ENCODE peak calls at places on chromosome 16, in six cellular contexts. Z is BJ, K is OCI-LY7, V is iPS DF 6.9, C is stomach, U is AG09309. A is an unnamed sample.

GRCh38 chr16:50440991-50441390 is 72.2 kb upstream of the BRD7 start:
- DNase-seq in V (no peak), Z (no peak), C (no peak), U (no peak), K (no peak), A (no peak)

GRCh38 chr16:12314786-12315185 is 338.3 kb downstream of the SNX29 start:
- DNase-seq in K (no peak), C (no peak), U (no peak), Z (no peak), V (no peak), A (no peak)

GRCh38 chr16:83928341-83929055 is 24.5 kb upstream of the OSGIN1 start:
- DNase-seq in C (no peak), Z (peak), K (no peak), V (no peak), U (peak), A (peak)

GRCh38 chr16:89505204-89506112 is 2.7 kb upstream of the SPG7 start:
- DNase-seq in U (no peak), Z (no peak), C (peak), V (no peak), K (peak), A (peak)

GRCh38 chr16:85157372-85157771 is 45.1 kb upstream of the CIBAR2 start:
- DNase-seq in Z (no peak), K (no peak), C (no peak), U (no peak), V (no peak), A (no peak)

GRCh38 chr16:85399583-85400284 is 213.4 kb upstream of the GSE1 start:
- DNase-seq in Z (no peak), U (no peak), K (no peak), V (no peak), C (no peak), A (no peak)

GRCh38 chr16:56637814-56638750 is at the start of gene MT1A:
- DNase-seq in C (peak), U (no peak), Z (no peak), K (no peak), V (no peak), A (no peak)

GRCh38 chr16:57867000-57867561 is 64.8 kb upstream of the KIFC3 start:
- DNase-seq in C (no peak), K (no peak), Z (no peak), V (no peak), U (no peak), A (no peak)

GRCh38 chr16:56915311-56916105 is 16.4 kb upstream of the HERPUD1 start:
- DNase-seq in V (no peak), C (no peak), Z (no peak), K (no peak), U (no peak), A (peak)

GRCh38 chr16:78984324-78984723 is 616.2 kb downstream of the MAF start:
- DNase-seq in C (no peak), V (no peak), U (no peak), Z (no peak), K (no peak), A (no peak)

GRCh38 chr16:53156516-53156915 is 101.7 kb downstream of the CHD9 start:
- DNase-seq in U (peak), K (no peak), Z (no peak), V (no peak), C (no peak), A (peak)

GRCh38 chr16:88681084-88681680 is 5.1 kb downstream of the SNAI3 start:
- DNase-seq in U (no peak), K (peak), V (no peak), C (peak), Z (no peak), A (no peak)

GRCh38 chr16:89375021-89375420 is 115.3 kb downstream of the ANKRD11 start:
- DNase-seq in U (no peak), C (no peak), Z (no peak), K (peak), V (no peak), A (no peak)

GRCh38 chr16:15946257-15947044 is 3.0 kb upstream of the ABCC1 start:
- DNase-seq in V (no peak), K (no peak), U (peak), Z (peak), C (no peak), A (peak)

GRCh38 chr16:64412578-64413280 is 709.1 kb downstream of the CDH11 start:
- DNase-seq in Z (no peak), V (no peak), C (no peak), U (no peak), K (no peak), A (peak)

GRCh38 chr16:31078597-31079341 is 4.5 kb downstream of the ZNF646 start:
- DNase-seq in Z (no peak), C (no peak), V (no peak), K (no peak), U (no peak), A (no peak)

GRCh38 chr16:6558661-6559060 is 774.0 kb upstream of the RBFOX1 start:
- DNase-seq in C (no peak), V (no peak), U (no peak), K (no peak), Z (no peak), A (no peak)
- H3K4me3 ChIP-seq in C (no peak), V (no peak), U (no peak), K (no peak), Z (no peak), A (no peak)

DNA sequence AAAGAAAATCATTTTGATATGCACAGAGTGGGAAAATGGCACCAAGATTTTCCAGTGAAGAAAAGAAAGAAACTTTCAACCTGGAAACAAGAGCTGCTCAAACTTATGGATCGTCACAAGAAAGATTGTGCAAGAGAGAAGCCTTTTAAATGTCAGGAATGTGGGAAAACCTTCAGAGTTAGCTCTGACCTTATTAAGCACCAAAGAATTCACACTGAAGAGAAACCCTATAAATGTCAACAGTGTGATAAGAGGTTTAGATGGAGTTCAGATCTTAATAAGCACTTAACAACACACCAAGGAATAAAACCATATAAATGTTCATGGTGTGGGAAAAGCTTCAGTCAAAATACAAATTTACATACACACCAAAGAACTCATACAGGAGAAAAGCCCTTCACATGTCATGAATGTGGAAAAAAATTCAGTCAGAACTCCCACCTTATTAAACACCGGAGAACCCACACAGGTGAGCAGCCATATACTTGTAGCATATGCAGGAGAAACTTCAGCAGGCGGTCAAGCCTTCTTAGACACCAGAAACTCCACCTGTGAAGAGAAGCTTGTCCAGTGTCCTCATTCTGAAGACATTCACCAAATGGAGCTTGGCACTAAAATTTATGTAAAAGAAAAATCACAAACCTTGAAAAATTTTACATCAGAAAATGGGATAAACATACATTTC is 12.2 kb downstream of the ZNF75A start:
- DNase-seq in V (no peak), Z (no peak), C (no peak), K (no peak), U (no peak), A (no peak)
- H3K4me3 ChIP-seq in V (no peak), Z (no peak), C (no peak), K (no peak), U (no peak), A (no peak)

DNA sequence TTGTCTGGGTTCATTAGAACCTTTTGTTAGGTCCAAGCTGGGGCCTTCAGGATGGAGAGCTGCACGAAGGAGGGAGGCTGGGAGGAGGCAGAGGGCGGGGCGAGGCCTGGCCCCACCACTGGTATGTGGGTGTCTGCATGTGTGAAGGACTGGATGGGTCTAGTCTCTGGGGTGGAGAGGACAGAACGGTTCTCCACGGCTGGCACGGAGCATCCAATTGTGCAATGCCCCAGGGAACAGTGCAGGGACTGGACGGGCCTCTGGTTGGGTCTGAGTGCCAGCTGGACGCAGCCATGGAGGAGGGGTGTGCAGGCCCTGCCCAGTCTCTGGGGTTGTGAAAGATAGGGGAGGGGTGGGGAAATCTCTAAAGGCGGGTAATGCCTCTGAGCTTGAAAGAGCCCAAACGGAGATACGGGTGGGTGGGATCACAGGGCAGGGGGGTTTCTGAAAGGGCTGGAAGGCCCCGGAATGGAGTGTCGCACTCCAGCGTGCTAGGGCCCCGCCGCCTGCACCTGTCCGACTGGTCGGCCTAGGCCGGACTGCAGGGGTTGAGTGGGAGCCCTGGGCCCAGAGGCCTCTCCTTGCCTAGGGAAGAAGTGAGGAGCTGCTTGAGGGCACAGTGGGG is 1.6 kb downstream of the PPL start:
- DNase-seq in V (no peak), K (no peak), C (peak), Z (peak), U (peak), A (no peak)
- H3K4me3 ChIP-seq in V (no peak), K (no peak), C (peak), Z (no peak), U (no peak), A (no peak)

GRCh38 chr16:48434653-48435318 is 49.6 kb upstream of the SIAH1 start:
- DNase-seq in V (no peak), Z (no peak), C (no peak), K (peak), U (no peak), A (peak)

GRCh38 chr16:48433116-48433848 is 48.1 kb upstream of the SIAH1 start:
- DNase-seq in K (peak), V (no peak), Z (no peak), C (no peak), U (no peak), A (no peak)

GRCh38 chr16:48430890-48431289 is 45.7 kb upstream of the SIAH1 start:
- DNase-seq in K (peak), C (no peak), U (no peak), Z (no peak), V (no peak), A (no peak)

GRCh38 chr16:48433849-48434530 is 48.8 kb upstream of the SIAH1 start:
- DNase-seq in Z (no peak), V (no peak), U (no peak), C (no peak), K (no peak), A (no peak)

DNA sequence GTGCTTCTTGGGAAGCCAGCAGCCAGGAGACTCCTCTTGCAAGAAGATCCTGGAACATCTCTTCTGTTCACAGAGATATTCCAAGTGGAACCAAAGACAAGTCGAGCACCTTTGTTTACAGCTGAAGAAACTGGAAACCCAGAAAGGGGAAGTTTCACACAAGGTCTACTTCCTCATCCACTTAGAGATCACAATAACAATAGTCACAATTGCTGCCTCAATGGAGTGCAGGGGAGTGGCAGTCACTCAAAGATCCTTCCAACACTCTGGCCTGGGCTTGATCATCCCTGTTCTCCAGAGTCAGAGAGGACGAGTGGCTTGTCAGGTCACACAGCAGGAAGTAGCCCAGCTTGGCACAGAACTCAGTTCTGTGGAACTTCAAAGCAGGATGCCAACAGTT is 46.9 kb upstream of the SIAH1 start:
- DNase-seq in U (no peak), Z (no peak), K (peak), V (no peak), C (no peak), A (no peak)
- H3K4me3 ChIP-seq in U (no peak), Z (no peak), K (peak), V (no peak), C (no peak), A (no peak)

GRCh38 chr16:67177743-67178699 is 5.7 kb downstream of the MATCAP1 start:
- DNase-seq in K (peak), C (peak), U (no peak), Z (no peak), V (no peak), A (no peak)
- H3K4me3 ChIP-seq in K (peak), C (peak), U (peak), Z (peak), V (peak), A (peak)

DNA sequence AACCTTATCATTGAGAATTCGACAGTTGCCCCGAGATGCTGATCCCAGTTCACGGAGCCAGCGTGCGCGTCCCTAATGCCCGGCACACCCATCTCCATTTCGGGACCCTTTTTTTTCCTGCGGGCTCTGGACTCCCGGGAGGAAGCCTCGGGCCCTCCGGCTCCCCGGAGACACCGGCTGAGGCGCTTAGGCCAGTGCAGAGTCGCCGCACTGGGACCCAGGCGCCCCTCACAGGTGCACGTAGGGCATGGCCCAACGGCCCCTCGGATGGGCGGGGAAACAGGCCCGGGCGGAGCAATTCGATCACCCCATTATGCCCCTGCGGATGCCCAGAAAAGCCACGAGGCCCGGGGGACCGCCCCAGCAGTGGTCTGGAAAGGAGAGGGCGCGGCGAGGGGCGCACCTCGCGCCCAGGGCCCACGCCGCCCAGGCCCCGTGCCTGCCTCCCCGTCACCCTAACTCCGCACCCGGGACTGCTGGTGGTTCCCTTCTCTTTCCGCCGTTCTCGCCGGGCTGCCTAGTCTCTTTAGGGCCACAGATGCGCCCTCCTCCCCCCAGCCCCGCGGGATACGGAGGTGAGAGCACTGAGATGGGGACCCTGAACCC is 18.5 kb upstream of the ZFHX3 start:
- DNase-seq in Z (no peak), U (no peak), K (no peak), C (no peak), V (no peak), A (no peak)
- H3K4me3 ChIP-seq in Z (no peak), U (no peak), K (no peak), C (peak), V (peak), A (peak)

GRCh38 chr16:29860218-29860617 is 2.8 kb downstream of the CDIPT start:
- DNase-seq in Z (no peak), K (no peak), C (peak), V (no peak), U (no peak), A (no peak)

GRCh38 chr16:29864205-29864604 is 1.2 kb upstream of the CDIPT start:
- DNase-seq in Z (no peak), V (no peak), K (no peak), C (no peak), U (no peak), A (no peak)

GRCh38 chr16:29862383-29862883 is 593 bp downstream of the CDIPT start:
- DNase-seq in K (no peak), C (peak), V (no peak), Z (no peak), U (no peak), A (no peak)

GRCh38 chr16:29863669-29863984 is 601 bp upstream of the CDIPT start:
- DNase-seq in U (no peak), K (no peak), V (no peak), Z (no peak), C (no peak), A (no peak)

DNA sequence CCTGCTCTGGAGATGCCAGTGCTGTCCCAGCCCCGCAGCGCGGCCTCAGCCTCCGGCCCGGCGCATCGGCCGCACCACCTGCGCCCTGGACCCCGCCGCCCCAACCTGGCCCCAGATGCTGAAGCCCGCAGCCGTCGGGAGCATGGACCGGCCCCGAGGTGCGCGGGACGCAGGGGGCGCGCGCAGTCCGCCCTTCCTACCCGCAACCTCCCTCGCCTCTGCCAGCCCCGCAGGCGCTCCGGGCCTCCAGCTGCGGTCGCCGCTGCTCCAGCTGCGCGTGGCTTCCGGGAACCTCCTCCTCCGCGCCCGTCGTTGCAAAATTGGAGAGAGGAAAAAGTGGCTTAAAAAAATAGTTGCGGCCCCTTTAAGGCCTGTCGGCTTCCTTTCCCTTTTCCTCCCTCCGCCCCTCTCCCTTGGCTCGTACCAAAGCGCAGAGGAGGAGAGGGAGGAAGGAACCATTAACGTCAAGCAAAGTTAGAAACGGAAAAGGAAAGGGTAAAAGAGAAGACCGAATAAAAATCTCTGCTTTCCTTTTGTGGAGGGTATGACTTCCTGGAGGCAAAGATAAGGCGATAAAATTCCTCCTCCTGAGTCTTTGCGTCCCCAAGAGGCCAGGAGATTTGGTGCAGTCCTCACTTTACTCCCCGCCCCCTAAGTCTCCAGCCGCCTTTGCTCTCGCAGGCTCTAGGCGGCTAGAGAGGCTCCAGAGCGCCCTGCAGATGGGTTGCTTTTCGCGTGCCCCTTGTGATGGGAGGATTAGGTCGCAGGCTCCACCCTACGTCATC is at the start of gene CDIPT:
- DNase-seq in Z (peak), V (peak), C (peak), K (peak), U (peak), A (peak)
- H3K4me3 ChIP-seq in Z (peak), V (peak), C (peak), K (peak), U (peak), A (peak)

DNA sequence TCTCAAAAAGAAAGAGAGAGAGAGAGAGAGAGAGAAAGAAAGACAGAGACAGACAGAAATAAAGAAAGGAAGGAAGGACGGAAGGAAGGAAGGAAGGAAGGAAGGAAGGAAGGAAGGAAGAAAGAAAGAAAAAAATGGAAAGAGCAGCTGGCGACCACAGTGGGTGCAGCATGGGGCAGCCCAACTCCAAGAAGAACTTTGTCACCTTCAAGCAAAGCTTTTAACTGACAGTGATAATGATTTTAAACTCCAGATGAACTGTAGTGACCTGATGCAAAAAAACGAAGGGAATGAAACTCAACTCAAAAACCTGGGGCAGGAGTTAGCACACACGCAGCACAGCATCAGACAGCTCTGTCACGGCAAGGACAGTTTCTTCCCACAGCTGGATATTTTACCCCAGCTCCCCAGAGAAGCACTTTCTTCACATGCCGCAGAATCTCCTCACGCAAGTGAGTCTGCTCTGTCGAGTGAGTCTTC is 5.0 kb upstream of the ARHGAP17 start:
- DNase-seq in V (no peak), Z (no peak), K (no peak), C (no peak), U (no peak), A (no peak)
- H3K4me3 ChIP-seq in V (no peak), Z (no peak), K (peak), C (no peak), U (no peak), A (no peak)

DNA sequence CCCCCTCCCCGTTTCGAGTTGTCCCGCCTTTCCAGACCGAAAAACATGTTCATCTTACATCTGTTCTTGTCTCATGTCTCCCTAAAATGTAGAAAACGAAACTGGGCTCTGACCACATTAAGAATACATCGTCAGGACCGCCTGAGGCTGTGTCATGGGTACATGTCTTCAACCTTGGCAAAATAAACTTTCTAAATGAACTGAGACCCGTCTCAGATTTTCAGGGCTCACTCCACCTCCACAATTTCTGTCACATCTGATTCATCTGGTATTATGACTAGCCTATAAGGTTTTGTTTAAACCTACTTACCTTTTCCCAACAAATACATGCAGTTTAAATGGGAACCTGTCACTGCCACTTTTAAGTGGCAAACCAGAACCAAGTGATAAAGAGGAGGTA is 621 bp downstream of the SDR42E1 start:
- DNase-seq in V (no peak), U (no peak), C (no peak), K (no peak), Z (no peak), A (no peak)
- H3K4me3 ChIP-seq in V (no peak), U (no peak), C (peak), K (peak), Z (peak), A (no peak)